ENCODE peak calls at places on chromosomes 11 and 22, in seven cellular contexts. B is B cell, I is ovary, O is mammary epithelial cell, C is WTC11, Y is esophagus squamous epithelium, P is CD14-positive monocyte. Q is an unnamed sample.

GRCh38 chr11:14908214-14908880 is 16.3 kb upstream of the CYP2R1 start:
- DNase-seq in B (peak), I (no peak), O (peak), C (no peak), Y (no peak), P (no peak), Q (no peak)

GRCh38 chr11:3170756-3171670 is 5.9 kb upstream of the OSBPL5 start:
- DNase-seq in B (no peak), I (no peak), O (no peak), C (no peak), Y (no peak), P (no peak), Q (no peak)

GRCh38 chr11:119373917-119374631 is 7.4 kb downstream of the USP2 start:
- DNase-seq in B (peak), I (peak), O (peak), C (peak), Y (no peak), P (no peak), Q (no peak)

GRCh38 chr11:3008746-3009336 is 16.7 kb upstream of the NAP1L4 start:
- DNase-seq in B (no peak), I (peak), O (no peak), C (no peak), Y (no peak), P (no peak), Q (no peak)

GRCh38 chr22:26893711-26894110 is 236.3 kb downstream of the MIAT start:
- DNase-seq in B (no peak), I (no peak), O (no peak), C (no peak), Y (no peak), P (no peak), Q (no peak)

GRCh38 chr11:10930961-10931760 is 73.3 kb upstream of the ZBED5 start:
- DNase-seq in B (peak), I (peak), O (peak), C (peak), Y (no peak), P (peak), Q (peak)

GRCh38 chr11:106398396-106399074 is 321.1 kb downstream of the AASDHPPT start:
- DNase-seq in B (no peak), I (no peak), O (no peak), C (no peak), Y (no peak), P (no peak), Q (no peak)

GRCh38 chr22:49244466-49245420 is 582.9 kb downstream of the BRD1 start:
- DNase-seq in B (no peak), I (peak), O (no peak), C (no peak), Y (no peak), P (no peak), Q (no peak)

GRCh38 chr11:33980896-33981295 is 70.6 kb upstream of the CAPRIN1 start:
- DNase-seq in B (no peak), I (no peak), O (no peak), C (no peak), Y (no peak), P (no peak), Q (no peak)

GRCh38 chr11:15166204-15166603 is 51.5 kb downstream of the INSC start:
- DNase-seq in B (no peak), I (no peak), O (no peak), C (no peak), Y (no peak), P (no peak), Q (no peak)

GRCh38 chr22:43253839-43254238 is 66.9 kb upstream of the TTLL12 start:
- DNase-seq in B (no peak), I (no peak), O (peak), C (no peak), Y (no peak), P (no peak), Q (no peak)

GRCh38 chr22:48096846-48097665 is 1334.6 kb downstream of the TBC1D22A start:
- DNase-seq in B (peak), I (no peak), O (no peak), C (no peak), Y (no peak), P (peak), Q (no peak)

GRCh38 chr22:27130949-27131745 is 473.8 kb downstream of the MIAT start:
- DNase-seq in B (no peak), I (no peak), O (no peak), C (no peak), Y (no peak), P (no peak), Q (no peak)

GRCh38 chr11:11993814-11994213 is 14.6 kb downstream of the DKK3 start:
- DNase-seq in B (no peak), I (no peak), O (peak), C (no peak), Y (no peak), P (no peak), Q (no peak)

GRCh38 chr22:35380537-35381423 is at the start of gene HMOX1:
- DNase-seq in B (peak), I (peak), O (peak), C (peak), Y (peak), P (peak), Q (peak)

GRCh38 chr11:77677138-77677537 is 39.5 kb upstream of the CLNS1A start:
- DNase-seq in B (no peak), I (no peak), O (no peak), C (no peak), Y (no peak), P (no peak), Q (no peak)

GRCh38 chr11:86390499-86390898 is 15.8 kb downstream of the CCDC81 start:
- DNase-seq in B (no peak), I (no peak), O (no peak), C (no peak), Y (no peak), P (no peak), Q (no peak)

GRCh38 chr11:36702330-36703054 is 104.5 kb upstream of the RAG2 start:
- DNase-seq in B (peak), I (no peak), O (peak), C (no peak), Y (no peak), P (no peak), Q (peak)

GRCh38 chr11:66595245-66595904 is 2.4 kb downstream of the CCS start:
- DNase-seq in B (no peak), I (peak), O (no peak), C (no peak), Y (no peak), P (no peak), Q (no peak)

GRCh38 chr11:11243790-11244469 is 109.1 kb downstream of the CSNK2A3 start:
- DNase-seq in B (peak), I (peak), O (peak), C (peak), Y (no peak), P (no peak), Q (no peak)

GRCh38 chr22:36565686-36566085 is 36.7 kb upstream of the EIF3D start:
- DNase-seq in B (no peak), I (no peak), O (peak), C (no peak), Y (no peak), P (no peak), Q (no peak)

GRCh38 chr22:31627223-31627731 is 34.7 kb downstream of the PISD start:
- DNase-seq in B (no peak), I (peak), O (no peak), C (no peak), Y (no peak), P (no peak), Q (no peak)
- TF ChIP-seq CTCF in B (no peak), I (no peak), O (no peak), C (no peak), Y (no peak), P (no peak), Q (no peak)

GRCh38 chr11:108545909-108546501 is 47.6 kb downstream of the EXPH5 start:
- DNase-seq in B (no peak), I (no peak), O (no peak), C (no peak), Y (no peak), P (no peak), Q (no peak)

GRCh38 chr11:108538022-108538424 is 39.8 kb upstream of the POGLUT3 start:
- DNase-seq in B (no peak), I (no peak), O (no peak), C (no peak), Y (no peak), P (no peak), Q (no peak)

GRCh38 chr11:108538502-108538901 is 40.3 kb upstream of the POGLUT3 start:
- DNase-seq in B (no peak), I (no peak), O (no peak), C (no peak), Y (no peak), P (no peak), Q (no peak)

GRCh38 chr11:108549319-108549885 is 44.2 kb downstream of the EXPH5 start:
- DNase-seq in B (no peak), I (no peak), O (no peak), C (no peak), Y (no peak), P (no peak), Q (no peak)

DNA sequence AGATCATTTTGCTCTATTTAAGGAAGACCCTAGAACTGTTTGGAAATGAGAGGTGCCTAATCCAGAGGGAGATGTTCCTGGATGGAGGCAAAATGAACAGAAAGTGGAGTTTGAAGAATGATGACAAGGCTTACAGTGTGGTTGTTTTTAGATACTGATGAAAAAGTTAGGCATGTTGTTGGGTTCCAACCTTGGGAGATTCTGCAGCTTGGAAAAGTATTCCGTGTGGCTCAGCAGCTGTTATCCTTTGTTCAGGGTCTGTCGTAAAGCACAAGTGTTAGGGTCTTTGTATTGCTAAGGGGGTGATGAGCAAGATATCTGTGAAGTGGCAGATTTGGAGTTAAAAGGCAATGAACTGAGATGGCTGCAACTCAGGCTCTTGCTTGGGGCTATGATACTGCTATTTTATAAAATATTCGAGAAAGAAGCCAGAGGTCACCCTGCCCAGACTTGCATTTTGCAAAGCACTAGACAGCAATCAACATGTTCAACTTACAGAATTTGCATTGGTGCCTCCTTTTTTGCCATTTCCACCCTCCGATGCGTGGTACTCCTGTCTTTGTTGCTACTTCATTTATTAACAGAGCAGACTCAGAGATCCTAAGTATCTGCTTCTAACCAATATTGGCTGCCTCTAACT is 45.3 kb upstream of the POGLUT3 start:
- DNase-seq in B (no peak), I (no peak), O (no peak), C (no peak), Y (no peak), P (no peak), Q (no peak)
- TF ChIP-seq CTCF in B (no peak), I (no peak), O (no peak), C (no peak), Y (no peak), P (no peak), Q (no peak)

GRCh38 chr11:41660585-41660984 is 201.1 kb upstream of the LRRC4C start:
- DNase-seq in B (no peak), I (no peak), O (no peak), C (peak), Y (no peak), P (no peak), Q (no peak)
- TF ChIP-seq CTCF in B (no peak), I (no peak), O (peak), C (peak), Y (no peak), P (no peak), Q (no peak)

DNA sequence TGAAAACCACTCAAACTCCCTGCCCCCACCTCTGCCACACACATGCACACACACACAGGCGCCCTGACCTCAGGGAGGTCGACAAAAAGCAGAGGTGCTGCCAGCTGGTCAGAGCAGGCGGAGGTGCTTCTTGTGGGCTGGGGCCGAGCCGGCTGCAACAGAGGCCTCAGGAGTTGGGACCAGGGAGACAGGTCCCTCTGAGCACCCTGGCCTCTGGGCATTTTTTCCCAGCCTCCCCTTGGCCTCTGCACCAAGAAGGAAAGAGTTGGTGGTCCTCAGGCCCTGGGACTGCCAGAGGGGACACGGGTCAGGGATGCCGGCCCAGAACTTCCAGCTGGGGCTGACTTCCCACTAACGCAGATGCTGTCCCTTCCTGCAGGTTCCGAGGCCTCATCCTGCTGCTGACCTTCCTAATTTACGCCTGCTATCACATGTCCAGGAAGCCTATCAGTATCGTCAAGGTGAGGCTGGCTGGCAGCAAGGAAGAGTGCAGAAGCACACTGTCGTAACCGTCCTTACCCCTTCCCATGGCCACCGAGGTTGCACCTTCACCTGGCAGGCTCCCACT is 13.4 kb downstream of the SLC37A2 start:
- DNase-seq in B (no peak), I (peak), O (no peak), C (no peak), Y (no peak), P (no peak), Q (no peak)
- TF ChIP-seq CTCF in B (no peak), I (no peak), O (no peak), C (no peak), Y (no peak), P (no peak), Q (no peak)

DNA sequence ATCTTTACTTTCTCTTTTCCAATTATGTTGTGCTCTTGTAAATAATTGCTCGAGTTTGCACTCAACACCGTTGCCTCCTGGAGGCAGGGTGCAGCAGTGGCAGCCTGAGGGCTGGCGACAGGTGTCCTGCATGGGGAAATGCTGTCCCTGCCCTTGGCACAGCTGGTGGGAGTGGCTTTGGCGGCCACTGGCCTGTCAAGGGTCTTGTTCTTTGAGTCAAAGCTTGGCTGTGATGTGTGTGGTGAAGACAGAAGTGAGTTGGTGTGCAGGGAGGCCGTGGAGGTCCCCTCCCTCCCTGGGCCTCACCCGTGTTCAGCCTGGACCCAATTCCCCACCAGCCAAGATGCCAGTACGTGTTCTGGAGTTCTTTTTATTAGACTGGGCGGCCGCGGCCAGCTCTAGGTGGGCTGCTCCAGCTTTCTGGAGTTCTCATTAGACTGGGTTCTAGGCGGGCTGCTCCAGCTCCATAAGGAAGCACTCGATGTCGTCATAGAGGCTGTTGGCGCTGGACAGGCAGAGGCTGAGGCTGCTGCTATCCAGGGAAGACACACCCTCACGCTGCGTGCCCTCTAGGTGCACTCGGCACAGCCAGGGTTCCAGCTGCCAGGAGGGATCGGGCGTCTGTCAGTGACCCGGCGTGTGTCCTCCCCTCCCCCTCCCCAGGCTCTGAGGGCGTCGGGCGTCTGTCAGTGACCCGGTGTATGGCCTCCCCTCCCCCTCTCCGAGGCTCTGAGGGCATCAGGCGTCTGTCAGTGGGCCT is 3.4 kb downstream of the IRF7 start:
- DNase-seq in B (peak), I (peak), O (no peak), C (no peak), Y (no peak), P (peak), Q (no peak)
- TF ChIP-seq CTCF in B (no peak), I (no peak), O (peak), C (no peak), Y (no peak), P (peak), Q (peak)

GRCh38 chr11:123233280-123233977 is 38.4 kb upstream of the CLMP start:
- DNase-seq in B (no peak), I (no peak), O (no peak), C (no peak), Y (no peak), P (no peak), Q (no peak)

GRCh38 chr11:123235687-123236261 is 40.7 kb upstream of the CLMP start:
- DNase-seq in B (no peak), I (peak), O (no peak), C (no peak), Y (no peak), P (no peak), Q (no peak)

GRCh38 chr11:123238297-123238696 is 43.2 kb upstream of the CLMP start:
- DNase-seq in B (no peak), I (no peak), O (no peak), C (no peak), Y (no peak), P (no peak), Q (peak)

GRCh38 chr11:123233978-123234340 is 38.9 kb upstream of the CLMP start:
- DNase-seq in B (no peak), I (no peak), O (no peak), C (no peak), Y (no peak), P (no peak), Q (no peak)

DNA sequence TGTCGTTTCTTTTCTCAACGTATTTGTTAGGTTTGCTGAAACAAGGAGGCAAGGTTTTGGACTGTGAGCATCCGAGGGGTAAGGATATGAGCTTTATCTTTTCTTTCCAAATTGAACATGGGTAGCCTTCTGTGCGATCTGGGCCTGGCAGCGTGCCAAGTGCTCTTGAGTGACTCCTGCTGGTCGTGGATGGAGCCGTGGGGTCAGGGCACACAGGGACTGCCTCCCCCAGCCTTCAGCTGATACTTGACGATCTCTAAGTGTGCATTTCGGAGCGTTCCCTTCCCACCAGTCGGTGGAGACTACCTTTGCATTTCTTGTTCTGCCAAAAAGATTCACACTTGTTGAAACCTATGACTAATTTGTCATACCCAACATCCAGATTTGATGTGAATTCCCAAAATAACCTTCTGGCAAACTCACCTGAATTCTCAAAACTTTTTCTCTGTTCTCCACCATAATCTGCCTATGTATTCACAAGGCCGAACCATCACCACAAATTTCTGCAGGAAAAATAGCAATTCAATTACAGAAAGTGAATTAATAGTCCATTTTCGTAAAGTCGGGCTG is 40.2 kb upstream of the CLMP start:
- DNase-seq in B (peak), I (peak), O (no peak), C (peak), Y (no peak), P (no peak), Q (no peak)
- TF ChIP-seq CTCF in B (no peak), I (peak), O (peak), C (peak), Y (peak), P (peak), Q (peak)

GRCh38 chr11:5610446-5610845 is 14.0 kb downstream of the TRIM6 start:
- DNase-seq in B (no peak), I (no peak), O (no peak), C (no peak), Y (no peak), P (no peak), Q (no peak)

GRCh38 chr11:5608778-5609177 is 12.3 kb downstream of the TRIM6 start:
- DNase-seq in B (no peak), I (no peak), O (no peak), C (no peak), Y (no peak), P (no peak), Q (no peak)

GRCh38 chr11:5603326-5603725 is 6.9 kb downstream of the TRIM6 start:
- DNase-seq in B (no peak), I (no peak), O (no peak), C (no peak), Y (no peak), P (no peak), Q (no peak)

GRCh38 chr11:5604896-5605295 is 8.5 kb downstream of the TRIM6 start:
- DNase-seq in B (no peak), I (no peak), O (peak), C (no peak), Y (no peak), P (no peak), Q (no peak)

DNA sequence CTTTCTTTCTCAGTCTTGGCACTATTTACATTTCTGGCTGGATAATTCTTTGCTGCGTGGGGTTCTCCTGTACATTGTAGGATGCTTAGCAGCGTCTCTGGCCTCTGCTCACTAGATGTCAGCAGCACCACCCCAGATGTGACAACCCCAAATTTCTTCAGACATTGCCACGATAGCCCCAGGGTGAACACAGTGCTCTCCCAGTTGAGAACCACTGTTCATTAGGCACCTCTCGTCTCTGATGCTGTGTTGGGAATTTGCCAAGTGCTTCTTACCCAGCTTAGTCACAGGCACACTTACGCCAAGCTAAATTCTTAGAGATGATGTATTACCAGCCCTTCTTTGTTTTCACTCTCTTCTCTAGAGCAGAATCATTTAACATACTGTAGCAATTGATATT is 9.4 kb downstream of the TRIM6 start:
- DNase-seq in B (no peak), I (no peak), O (peak), C (no peak), Y (no peak), P (no peak), Q (no peak)
- TF ChIP-seq CTCF in B (no peak), I (no peak), O (peak), C (no peak), Y (no peak), P (no peak), Q (no peak)